ENCODE peak calls at places on chromosomes 1 and 21, in four cellular contexts. P is cardiac fibroblast, A is fibroblast of mammary gland, F is adrenal gland. V is an unnamed sample.

GRCh38 chr1:196723325-196724185 is 51.1 kb upstream of the CFHR3 start:
- DNase-seq in P (peak; percentile 65), A (peak; percentile 64), F (no peak), V (peak; percentile 75)

GRCh38 chr1:244918422-244919319 is 54.3 kb upstream of the HNRNPU start:
- DNase-seq in P (peak; percentile 17), A (peak; percentile 12), F (peak; percentile 53), V (peak; percentile 10)

GRCh38 chr1:154556422-154556821 is 2.0 kb downstream of the UBE2Q1 start:
- DNase-seq in P (peak; percentile 22), A (peak; percentile 8), F (no peak), V (peak; percentile 30)

GRCh38 chr1:174998569-174999215 is 1.1 kb upstream of the CACYBP start:
- DNase-seq in P (peak; percentile 56), A (peak; percentile 63), F (peak; percentile 73), V (peak; percentile 74)

GRCh38 chr21:15430577-15430976 is 299.2 kb upstream of the USP25 start:
- DNase-seq in P (peak; percentile 76), A (peak; percentile 81), F (no peak), V (no peak)

GRCh38 chr1:21665711-21666571 is 3.2 kb downstream of the RAP1GAP start:
- DNase-seq in P (peak; percentile 29), A (peak; percentile 26), F (peak; percentile 80), V (no peak)

GRCh38 chr1:198113302-198113701 is 43.5 kb upstream of the NEK7 start:
- DNase-seq in P (peak; percentile 84), A (peak; percentile 80), F (no peak), V (peak; percentile 76)

GRCh38 chr1:181142096-181143043 is 53.9 kb downstream of the IER5 start:
- DNase-seq in P (peak; percentile 91), A (peak; percentile 87), F (peak; percentile 95), V (peak; percentile 92)

GRCh38 chr1:228372183-228373003 is 34.2 kb downstream of the TRIM11 start:
- DNase-seq in P (no peak), A (no peak), F (peak; percentile 52), V (no peak)

GRCh38 chr1:72100766-72101165 is 181.6 kb downstream of the NEGR1 start:
- DNase-seq in P (no peak), A (no peak), F (no peak), V (no peak)

GRCh38 chr1:169129109-169129789 is 22.8 kb downstream of the ATP1B1 start:
- DNase-seq in P (no peak), A (no peak), F (no peak), V (peak; percentile 35)

GRCh38 chr1:81044708-81045107 is 756.0 kb upstream of the ADGRL2 start:
- DNase-seq in P (peak; percentile 25), A (no peak), F (peak; percentile 64), V (no peak)

GRCh38 chr1:201539561-201540404 is 856 bp downstream of the NAV1 start:
- DNase-seq in P (peak; percentile 64), A (peak; percentile 76), F (peak; percentile 77), V (no peak)

DNA sequence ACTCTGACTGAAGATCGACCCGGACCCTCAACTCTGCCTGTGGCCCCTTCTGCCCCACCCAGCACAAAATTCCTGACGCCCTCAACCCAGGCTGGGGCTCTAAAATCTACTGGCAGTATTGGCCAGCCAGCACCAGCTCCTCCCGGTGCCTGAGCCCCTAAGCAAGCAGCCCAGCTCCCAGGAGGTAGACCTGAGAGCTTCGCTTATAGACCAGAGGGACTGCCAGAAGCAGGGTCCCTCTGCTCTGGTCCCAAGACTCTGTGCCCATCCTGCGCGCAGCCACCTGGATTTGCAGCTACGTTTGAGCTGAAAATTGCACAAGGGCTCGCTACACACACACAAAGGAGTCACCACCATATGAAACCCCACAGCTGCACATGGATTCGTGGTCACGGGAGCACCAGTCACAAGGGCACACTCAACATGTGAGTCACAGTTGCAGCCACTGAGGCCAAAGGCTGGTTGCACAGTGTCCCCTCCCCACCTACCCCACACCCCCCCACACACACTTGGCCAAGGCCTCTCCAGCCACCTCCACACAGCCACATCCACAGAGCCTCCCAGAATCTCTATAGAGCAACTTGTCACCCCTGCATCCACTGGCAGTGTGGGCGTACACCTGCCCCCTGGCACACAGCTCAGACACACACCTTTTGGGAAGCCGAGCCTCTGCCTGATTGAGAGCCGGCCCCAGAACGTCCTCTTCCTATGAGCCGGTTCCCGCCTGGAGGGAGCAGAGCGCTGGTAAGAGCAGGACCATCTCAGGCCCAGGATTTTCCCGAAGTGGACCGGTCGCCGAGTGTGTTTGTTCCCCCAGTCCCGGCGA is 1.1 kb upstream of the DMBX1 start:
- DNase-seq in P (peak; percentile 34), A (peak; percentile 49), F (no peak), V (peak; percentile 21)
- H3K4me3 ChIP-seq in P (no peak overlapping the region), A (no peak overlapping the region), F (no peak overlapping the region), V (no peak overlapping the region)

DNA sequence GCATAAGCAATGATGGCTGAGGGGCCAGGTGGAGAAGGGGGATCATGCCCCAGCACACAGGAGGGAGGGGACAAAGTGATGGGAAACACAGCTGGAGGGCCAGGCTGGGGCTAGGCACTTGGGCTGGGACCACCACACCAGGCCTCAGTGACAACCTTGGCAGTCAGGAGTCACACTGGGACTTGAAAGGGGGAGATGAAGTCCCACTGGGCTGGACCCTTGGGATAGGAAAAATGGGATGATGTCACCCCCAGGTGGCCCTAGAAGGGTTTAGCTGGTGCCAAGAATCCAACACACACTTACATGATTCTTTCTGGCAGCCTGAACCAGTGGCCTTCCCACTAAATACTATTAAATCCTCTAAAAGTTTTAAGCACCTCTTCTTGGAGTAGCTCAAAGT is 17.1 kb downstream of the ZBTB17 start:
- DNase-seq in P (peak; percentile 61), A (no peak), F (peak; percentile 59), V (no peak)
- TF ChIP-seq CTCF in P (no peak), A (no peak), F (no peak), V (no peak)

GRCh38 chr1:147723691-147724323 is 36.6 kb downstream of the GJA5 start:
- DNase-seq in P (peak; percentile 59), A (peak; percentile 17), F (peak; percentile 68), V (peak; percentile 54)

GRCh38 chr1:147721711-147722110 is 38.7 kb downstream of the GJA5 start:
- DNase-seq in P (peak; percentile 19), A (no peak), F (no peak), V (no peak)

GRCh38 chr1:147722114-147722513 is 38.3 kb downstream of the GJA5 start:
- DNase-seq in P (no peak), A (no peak), F (no peak), V (no peak)

GRCh38 chr1:147725685-147726084 is 34.7 kb downstream of the GJA5 start:
- DNase-seq in P (no peak), A (no peak), F (no peak), V (no peak)

DNA sequence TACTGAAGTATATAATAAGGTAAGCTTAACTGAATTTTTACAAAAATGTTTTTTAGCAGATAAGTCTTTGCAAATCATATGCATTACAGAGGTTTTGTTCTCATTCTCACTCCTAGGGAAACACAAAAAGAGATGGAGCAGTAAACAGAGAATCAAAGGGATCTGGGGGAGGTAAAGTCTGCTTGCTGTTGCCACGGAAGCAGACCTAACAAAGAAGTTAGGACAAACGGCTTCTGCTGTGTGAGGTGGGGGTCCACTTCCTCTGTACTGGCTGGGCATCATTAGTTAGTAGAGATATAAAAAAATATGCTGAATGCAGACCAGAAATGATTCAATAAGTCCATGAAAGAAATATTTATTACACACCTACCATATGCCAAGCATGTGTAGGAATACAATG is 34.2 kb downstream of the GJA5 start:
- DNase-seq in P (no peak), A (no peak), F (no peak), V (no peak)
- H3K4me3 ChIP-seq in P (no peak overlapping the region), A (no peak overlapping the region), F (no peak overlapping the region), V (no peak overlapping the region)

GRCh38 chr1:159970932-159971342 is 16.9 kb upstream of the SLAMF9 start:
- DNase-seq in P (no peak), A (no peak), F (peak; percentile 60), V (no peak)
- TF ChIP-seq CTCF in P (no peak), A (no peak), F (no peak), V (no peak)

DNA sequence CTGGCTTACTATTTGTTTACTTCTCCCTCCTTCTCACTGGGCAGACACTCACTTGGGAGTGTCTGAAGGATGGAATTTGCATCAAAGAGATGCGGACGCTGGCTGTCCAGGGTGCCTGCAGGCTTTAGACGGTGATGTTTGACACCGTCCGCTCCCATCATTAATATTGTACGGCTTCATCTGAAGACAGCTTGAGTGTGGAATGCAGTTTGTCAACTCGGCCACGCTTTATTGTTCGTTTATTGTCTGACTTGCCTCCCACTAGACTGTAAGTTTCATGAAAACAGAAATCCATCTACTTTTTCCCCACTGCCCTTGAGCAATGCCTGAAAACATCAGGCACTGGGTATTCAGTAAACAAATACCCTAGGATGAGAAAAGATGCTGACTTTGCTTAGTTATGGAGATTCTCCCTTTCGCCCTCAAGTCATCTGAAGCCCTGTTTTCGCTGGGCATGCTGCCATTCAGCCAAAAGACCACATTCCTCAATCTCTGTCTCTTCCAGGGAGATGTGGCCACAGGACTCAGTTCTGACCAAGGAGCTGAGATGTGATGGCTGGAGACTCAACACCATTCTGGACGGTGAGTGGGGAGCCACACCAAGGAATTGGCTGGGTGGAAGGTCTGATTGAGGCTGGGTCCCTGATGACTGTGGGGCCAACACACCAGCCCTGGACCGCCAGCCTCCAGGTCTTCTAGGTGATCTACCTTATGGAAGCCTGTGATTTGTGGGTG is 87.6 kb downstream of the BCAR3 start:
- DNase-seq in P (no peak), A (no peak), F (no peak), V (no peak)
- H3K4me3 ChIP-seq in P (no peak overlapping the region), A (no peak overlapping the region), F (no peak overlapping the region), V (no peak overlapping the region)

GRCh38 chr1:64265141-64265540 is 61.7 kb downstream of the UBE2U start:
- DNase-seq in P (no peak), A (no peak), F (no peak), V (no peak)

GRCh38 chr1:64263856-64264255 is 60.4 kb downstream of the UBE2U start:
- DNase-seq in P (no peak), A (no peak), F (no peak), V (no peak)

GRCh38 chr1:64269558-64269884 is 66.1 kb downstream of the UBE2U start:
- DNase-seq in P (no peak), A (no peak), F (no peak), V (no peak)

GRCh38 chr1:64266941-64267340 is 63.5 kb downstream of the UBE2U start:
- DNase-seq in P (no peak), A (no peak), F (no peak), V (no peak)

GRCh38 chr1:64268653-64269557 is 65.5 kb downstream of the UBE2U start:
- DNase-seq in P (peak; percentile 92), A (peak; percentile 87), F (peak; percentile 86), V (peak; percentile 94)
- TF ChIP-seq CTCF in P (peak; percentile 72), A (peak; percentile 84), F (peak; percentile 64), V (peak; percentile 83)